ENCODE peak calls at places on chromosomes 12 and 14, in four cellular contexts. A is stimulated activated CD4-positive, alpha-beta T cell treated with anti-CD3 and anti-CD28 coated beads, TNF-alpha, amount 100 ng/mL, for 24 hours; J is head of caudate nucleus; R is stimulated activated effector memory CD8-positive, alpha-beta T cell treated with anti-CD3 and anti-CD28 coated beads, Interleukin-12 subunit alpha, Interleukin-12 subunit beta, amount 100 ng/mL, for 72 hours. V is an unnamed sample.

GRCh38 chr12:70366581-70367267 is 634 bp downstream of the KCNMB4 start:
- DNase-seq in R (peak; percentile 29), A (peak; percentile 31), J (peak; percentile 54), V (peak; percentile 71)

GRCh38 chr12:89706551-89707348 is 1.9 kb downstream of the ATP2B1 start:
- DNase-seq in R (no peak), J (peak; percentile 40), A (no peak), V (no peak)

GRCh38 chr12:31843399-31844095 is 114.7 kb upstream of the AMN1 start:
- DNase-seq in J (no peak), A (no peak), R (no peak), V (no peak)

GRCh38 chr14:44767646-44768173 is 194.0 kb downstream of the KLHL28 start:
- DNase-seq in J (no peak), R (no peak), A (no peak), V (no peak)

GRCh38 chr12:47458273-47458672 is 247.6 kb downstream of the RPAP3 start:
- DNase-seq in J (no peak), R (no peak), A (no peak), V (no peak)

GRCh38 chr12:50542448-50542847 is 37.7 kb downstream of the DIP2B start:
- DNase-seq in A (peak; percentile 40), R (no peak), J (no peak), V (peak; percentile 41)

GRCh38 chr12:64088431-64089349 is 133.4 kb downstream of the KICS2 start:
- DNase-seq in R (no peak), A (no peak), J (no peak), V (no peak)

GRCh38 chr14:104112609-104113571 is 25.5 kb upstream of the KIF26A start:
- DNase-seq in A (no peak), R (no peak), J (no peak), V (no peak)

GRCh38 chr14:104361101-104361591 is 218.4 kb upstream of the C14orf180 start:
- DNase-seq in A (no peak), J (no peak), R (no peak), V (no peak)

GRCh38 chr12:98341732-98342131 is 173.7 kb upstream of the TMPO start:
- DNase-seq in A (no peak), R (no peak), J (no peak), V (no peak)

GRCh38 chr14:70955543-70956480 is 48.6 kb downstream of the PCNX1 start:
- DNase-seq in A (peak; percentile 15), J (no peak), R (no peak), V (peak; percentile 57)

GRCh38 chr14:99560946-99561683 is 42.9 kb downstream of the CCDC85C start:
- DNase-seq in A (no peak), R (no peak), J (no peak), V (no peak)